ENCODE peak calls at places on chromosomes 1 and 21, in four cellular contexts. V, K, G and C are unnamed samples.
A peak's percentile ranks its signal among the peaks of the same experiment; 100 is the strongest.

GRCh38 chr1:234713859-234714258 is 103.9 kb upstream of the IRF2BP2 start:
- DNase-seq in G (no peak), V (no peak), K (no peak), C (no peak)

GRCh38 chr1:62912028-62912638 is 128.2 kb downstream of the ATG4C start:
- DNase-seq in G (peak; percentile 18), V (peak; percentile 33), K (peak; percentile 27), C (peak; percentile 14)

GRCh38 chr1:43144228-43144627 is 27.9 kb downstream of the EBNA1BP2 start:
- DNase-seq in K (no peak), V (peak; percentile 25), G (peak; percentile 56), C (peak; percentile 78)

GRCh38 chr1:231037585-231038517 is 2.2 kb downstream of the FAM89A start:
- DNase-seq in G (peak; percentile 38), V (no peak), K (peak; percentile 23), C (peak; percentile 52)

GRCh38 chr21:40129809-40130208 is 262.6 kb downstream of the PCP4 start:
- DNase-seq in G (no peak), K (no peak), V (no peak), C (no peak)

GRCh38 chr1:1436634-1437032 is 1.1 kb downstream of the VWA1 start:
- DNase-seq in K (no peak), G (no peak), V (no peak), C (no peak)

GRCh38 chr1:43766086-43766784 is 58.9 kb downstream of the ST3GAL3 start:
- DNase-seq in K (no peak), V (no peak), G (no peak), C (no peak)

GRCh38 chr1:35031103-35031452 is 667 bp downstream of the ZMYM6 start:
- DNase-seq in K (peak; percentile 61), V (peak; percentile 49), G (peak; percentile 43), C (peak; percentile 64)

GRCh38 chr1:112618114-112618720 is 724 bp downstream of the ST7L start:
- DNase-seq in G (peak; percentile 34), V (peak; percentile 24), K (peak; percentile 17), C (peak; percentile 27)

GRCh38 chr1:212514056-212514614 is 81.4 kb downstream of the NENF start:
- DNase-seq in G (peak; percentile 64), V (peak; percentile 37), K (no peak), C (peak; percentile 97)

GRCh38 chr1:82464362-82464931 is 663.7 kb downstream of the ADGRL2 start:
- DNase-seq in V (no peak), K (peak; percentile 33), G (peak; percentile 40), C (peak; percentile 71)